ENCODE peak calls at places on chromosome 2, in five cellular contexts. Y is HCEC 1CT; S is stimulated activated CD4-positive, alpha-beta T cell treated with anti-CD3 and anti-CD28 coated beads, Interleukin-2, amount 100 ng/mL, for 48 hours; Q is right atrium auricular region; O is H1. N is an unnamed sample.

GRCh38 chr2:203891474-203891873 is 23.9 kb downstream of the CTLA4 start:
- DNase-seq in Y (no peak), S (peak), Q (no peak), O (no peak), N (no peak)

GRCh38 chr2:106359512-106359911 is 108.7 kb downstream of the RGPD3 start:
- DNase-seq in Y (no peak), S (no peak), Q (no peak), O (no peak), N (no peak)

GRCh38 chr2:172428841-172429173 is 1.4 kb downstream of the ITGA6 start:
- DNase-seq in Y (no peak), S (no peak), Q (no peak), O (no peak), N (no peak)

GRCh38 chr2:197145471-197146056 is 165.0 kb downstream of the ANKRD44 start:
- DNase-seq in Y (no peak), S (no peak), Q (no peak), O (no peak), N (peak)

GRCh38 chr2:233353769-233354499 is at the start of gene DGKD:
- DNase-seq in Y (peak), S (peak), Q (peak), O (peak), N (peak)

GRCh38 chr2:197391220-197391717 is 43.6 kb downstream of the SF3B1 start:
- DNase-seq in Y (no peak), S (no peak), Q (no peak), O (no peak), N (no peak)

GRCh38 chr2:218877891-218878290 is 2.8 kb upstream of the WNT10A start:
- DNase-seq in Y (no peak), S (no peak), Q (no peak), O (no peak), N (no peak)

GRCh38 chr2:3726511-3726910 is 23.1 kb downstream of the DCDC2C start:
- DNase-seq in Y (no peak), S (no peak), Q (no peak), O (no peak), N (no peak)

GRCh38 chr2:182666674-182667320 is 49.3 kb upstream of the DNAJC10 start:
- DNase-seq in Y (peak), S (no peak), Q (no peak), O (no peak), N (peak)

GRCh38 chr2:71803398-71803797 is 344.3 kb downstream of the CYP26B1 start:
- DNase-seq in Y (no peak), S (no peak), Q (no peak), O (no peak), N (no peak)

GRCh38 chr2:236856856-236857616 is 228.7 kb upstream of the COPS8 start:
- DNase-seq in Y (no peak), S (no peak), Q (no peak), O (no peak), N (no peak)

GRCh38 chr2:104033399-104033798 is 820.5 kb upstream of the POU3F3 start:
- DNase-seq in Y (no peak), S (no peak), Q (no peak), O (no peak), N (no peak)

GRCh38 chr2:124763611-124764010 is 738.5 kb downstream of the CNTNAP5 start:
- DNase-seq in Y (no peak), S (no peak), Q (no peak), O (no peak), N (no peak)

GRCh38 chr2:102473020-102473419 is at the start of gene SLC9A4:
- DNase-seq in Y (peak), S (peak), Q (no peak), O (peak), N (peak)

GRCh38 chr2:165601065-165601830 is 131.8 kb downstream of the CSRNP3 start:
- DNase-seq in Y (no peak), S (no peak), Q (no peak), O (no peak), N (no peak)

GRCh38 chr2:96344011-96344410 is 8.4 kb downstream of the NCAPH start:
- DNase-seq in Y (no peak), S (peak), Q (no peak), O (no peak), N (peak)

GRCh38 chr2:26618611-26619010 is 22.6 kb downstream of the CIB4 start:
- DNase-seq in Y (no peak), S (no peak), Q (no peak), O (peak), N (no peak)

GRCh38 chr2:61640406-61640805 is 102.2 kb upstream of the XPO1 start:
- DNase-seq in Y (no peak), S (no peak), Q (no peak), O (no peak), N (no peak)

GRCh38 chr2:189638305-189639002 is 22.8 kb upstream of the ASNSD1 start:
- DNase-seq in Y (no peak), S (no peak), Q (no peak), O (no peak), N (no peak)

GRCh38 chr2:20530520-20530919 is 83.6 kb downstream of the RHOB start:
- DNase-seq in Y (no peak), S (no peak), Q (no peak), O (no peak), N (no peak)

GRCh38 chr2:68784849-68785248 is 50.2 kb downstream of the ARHGAP25 start:
- DNase-seq in Y (no peak), S (no peak), Q (no peak), O (no peak), N (no peak)

GRCh38 chr2:50957880-50958279 is 74.1 kb downstream of the NRXN1 start:
- DNase-seq in Y (no peak), S (no peak), Q (no peak), O (no peak), N (no peak)

GRCh38 chr2:24104110-24104650 is 19.0 kb downstream of the PFN4 start:
- DNase-seq in Y (no peak), S (no peak), Q (no peak), O (no peak), N (no peak)

GRCh38 chr2:207792244-207792785 is 22.6 kb upstream of the FZD5 start:
- DNase-seq in Y (peak), S (no peak), Q (no peak), O (no peak), N (peak)

GRCh38 chr2:172449916-172450550 is 22.6 kb downstream of the ITGA6 start:
- DNase-seq in Y (peak), S (no peak), Q (no peak), O (no peak), N (no peak)

GRCh38 chr2:88170472-88170892 is 336 bp downstream of the THNSL2 start:
- DNase-seq in Y (no peak), S (no peak), Q (no peak), O (peak), N (no peak)

GRCh38 chr2:127118038-127118437 is 11.1 kb upstream of the BIN1 start:
- DNase-seq in Y (no peak), S (no peak), Q (peak), O (peak), N (no peak)

GRCh38 chr2:96137611-96138129 is 632 bp downstream of the ASTL start:
- DNase-seq in Y (no peak), S (no peak), Q (no peak), O (no peak), N (no peak)

GRCh38 chr2:21821697-21822227 is 698.0 kb downstream of the TDRD15 start:
- DNase-seq in Y (peak), S (no peak), Q (no peak), O (no peak), N (no peak)